ENCODE peak calls at places on chromosomes 13 and 19, in seven cellular contexts. One of them, this sample, is unnamed.

GRCh38 chr13:76992548-76993001 is 694 bp downstream of the CLN5 start:
- DNase-seq in heart left ventricle: no peak
- DNase-seq in naive thymus-derived CD8-positive, alpha-beta T cell: no peak
- DNase-seq in HFFc6: peak
- DNase-seq in naive B cell: no peak
- DNase-seq in NCI-H1105 treated with DMSO at 0.1 percent for 48 hours: peak
- DNase-seq in amniotic stem cell: peak
- DNase-seq in this sample: no peak

GRCh38 chr13:109654341-109655205 is 131.8 kb downstream of the IRS2 start:
- DNase-seq in naive thymus-derived CD8-positive, alpha-beta T cell: no peak
- DNase-seq in amniotic stem cell: no peak
- DNase-seq in heart left ventricle: no peak
- DNase-seq in NCI-H1105 treated with DMSO at 0.1 percent for 48 hours: no peak
- DNase-seq in naive B cell: peak
- DNase-seq in HFFc6: no peak
- DNase-seq in this sample: no peak

GRCh38 chr19:29843180-29844051 is 31.6 kb downstream of the CCNE1 start:
- DNase-seq in NCI-H1105 treated with DMSO at 0.1 percent for 48 hours: no peak
- DNase-seq in naive B cell: peak
- DNase-seq in naive thymus-derived CD8-positive, alpha-beta T cell: no peak
- DNase-seq in amniotic stem cell: no peak
- DNase-seq in HFFc6: no peak
- DNase-seq in heart left ventricle: no peak
- DNase-seq in this sample: no peak

GRCh38 chr19:7926727-7927604 is 1.0 kb upstream of the CTXN1 start:
- DNase-seq in naive thymus-derived CD8-positive, alpha-beta T cell: no peak
- DNase-seq in heart left ventricle: no peak
- DNase-seq in amniotic stem cell: no peak
- DNase-seq in naive B cell: no peak
- DNase-seq in NCI-H1105 treated with DMSO at 0.1 percent for 48 hours: no peak
- DNase-seq in HFFc6: no peak
- DNase-seq in this sample: no peak

GRCh38 chr13:44557986-44558385 is 18.1 kb downstream of the TSC22D1 start:
- DNase-seq in HFFc6: no peak
- DNase-seq in heart left ventricle: no peak
- DNase-seq in NCI-H1105 treated with DMSO at 0.1 percent for 48 hours: no peak
- DNase-seq in amniotic stem cell: no peak
- DNase-seq in naive B cell: no peak
- DNase-seq in naive thymus-derived CD8-positive, alpha-beta T cell: no peak
- DNase-seq in this sample: no peak

GRCh38 chr19:7541828-7542443 is 6.4 kb downstream of the PNPLA6 start:
- DNase-seq in heart left ventricle: no peak
- DNase-seq in HFFc6: no peak
- DNase-seq in naive B cell: no peak
- DNase-seq in NCI-H1105 treated with DMSO at 0.1 percent for 48 hours: no peak
- DNase-seq in naive thymus-derived CD8-positive, alpha-beta T cell: no peak
- DNase-seq in amniotic stem cell: no peak
- DNase-seq in this sample: no peak

GRCh38 chr19:19034204-19034624 is 811 bp downstream of the ARMC6 start:
- DNase-seq in NCI-H1105 treated with DMSO at 0.1 percent for 48 hours: peak
- DNase-seq in heart left ventricle: no peak
- DNase-seq in naive thymus-derived CD8-positive, alpha-beta T cell: peak
- DNase-seq in HFFc6: peak
- DNase-seq in amniotic stem cell: peak
- DNase-seq in naive B cell: peak
- DNase-seq in this sample: peak

GRCh38 chr13:28425796-28426195 is 69.1 kb downstream of the FLT1 start:
- DNase-seq in naive B cell: no peak
- DNase-seq in amniotic stem cell: no peak
- DNase-seq in naive thymus-derived CD8-positive, alpha-beta T cell: no peak
- DNase-seq in heart left ventricle: no peak
- DNase-seq in HFFc6: peak
- DNase-seq in NCI-H1105 treated with DMSO at 0.1 percent for 48 hours: no peak
- DNase-seq in this sample: no peak

GRCh38 chr13:94711561-94712286 is 621 bp downstream of the SOX21 start:
- DNase-seq in naive thymus-derived CD8-positive, alpha-beta T cell: no peak
- DNase-seq in amniotic stem cell: no peak
- DNase-seq in heart left ventricle: no peak
- DNase-seq in HFFc6: no peak
- DNase-seq in NCI-H1105 treated with DMSO at 0.1 percent for 48 hours: no peak
- DNase-seq in naive B cell: no peak
- DNase-seq in this sample: no peak

GRCh38 chr19:47257411-47258169 is 1.3 kb downstream of the CCDC9 start:
- DNase-seq in NCI-H1105 treated with DMSO at 0.1 percent for 48 hours: no peak
- DNase-seq in naive B cell: no peak
- DNase-seq in naive thymus-derived CD8-positive, alpha-beta T cell: no peak
- DNase-seq in HFFc6: no peak
- DNase-seq in amniotic stem cell: peak
- DNase-seq in heart left ventricle: no peak
- DNase-seq in this sample: no peak

GRCh38 chr19:14542721-14543328 is 13.4 kb downstream of the TECR start:
- DNase-seq in naive thymus-derived CD8-positive, alpha-beta T cell: no peak
- DNase-seq in naive B cell: no peak
- DNase-seq in NCI-H1105 treated with DMSO at 0.1 percent for 48 hours: no peak
- DNase-seq in heart left ventricle: no peak
- DNase-seq in HFFc6: peak
- DNase-seq in amniotic stem cell: no peak
- DNase-seq in this sample: no peak

GRCh38 chr13:114100446-114101320 is 31.7 kb downstream of the RASA3 start:
- DNase-seq in HFFc6: no peak
- DNase-seq in NCI-H1105 treated with DMSO at 0.1 percent for 48 hours: no peak
- DNase-seq in naive B cell: no peak
- DNase-seq in amniotic stem cell: no peak
- DNase-seq in naive thymus-derived CD8-positive, alpha-beta T cell: no peak
- DNase-seq in heart left ventricle: peak
- DNase-seq in this sample: peak

GRCh38 chr19:38394488-38394887 is 6.0 kb downstream of the SPRED3 start:
- DNase-seq in naive B cell: no peak
- DNase-seq in NCI-H1105 treated with DMSO at 0.1 percent for 48 hours: peak
- DNase-seq in heart left ventricle: no peak
- DNase-seq in amniotic stem cell: no peak
- DNase-seq in HFFc6: no peak
- DNase-seq in naive thymus-derived CD8-positive, alpha-beta T cell: peak
- DNase-seq in this sample: peak

GRCh38 chr13:101868585-101869469 is 416.4 kb downstream of the ITGBL1 start:
- DNase-seq in naive thymus-derived CD8-positive, alpha-beta T cell: no peak
- DNase-seq in NCI-H1105 treated with DMSO at 0.1 percent for 48 hours: no peak
- DNase-seq in heart left ventricle: no peak
- DNase-seq in HFFc6: no peak
- DNase-seq in amniotic stem cell: no peak
- DNase-seq in naive B cell: no peak
- DNase-seq in this sample: no peak

GRCh38 chr19:4362871-4363545 is 19.6 kb downstream of the MPND start:
- DNase-seq in heart left ventricle: no peak
- DNase-seq in NCI-H1105 treated with DMSO at 0.1 percent for 48 hours: no peak
- DNase-seq in HFFc6: no peak
- DNase-seq in amniotic stem cell: no peak
- DNase-seq in naive B cell: no peak
- DNase-seq in naive thymus-derived CD8-positive, alpha-beta T cell: no peak
- DNase-seq in this sample: no peak

GRCh38 chr13:106276876-106277275 is 258.6 kb downstream of the EFNB2 start:
- DNase-seq in naive thymus-derived CD8-positive, alpha-beta T cell: no peak
- DNase-seq in NCI-H1105 treated with DMSO at 0.1 percent for 48 hours: no peak
- DNase-seq in naive B cell: no peak
- DNase-seq in HFFc6: no peak
- DNase-seq in amniotic stem cell: no peak
- DNase-seq in heart left ventricle: no peak
- DNase-seq in this sample: no peak

GRCh38 chr13:45092668-45093067 is 27.6 kb upstream of the GTF2F2 start:
- DNase-seq in heart left ventricle: no peak
- DNase-seq in amniotic stem cell: no peak
- DNase-seq in naive thymus-derived CD8-positive, alpha-beta T cell: no peak
- DNase-seq in naive B cell: no peak
- DNase-seq in NCI-H1105 treated with DMSO at 0.1 percent for 48 hours: no peak
- DNase-seq in HFFc6: peak
- DNase-seq in this sample: no peak

GRCh38 chr19:47021536-47022139 is 2.0 kb downstream of the NPAS1 start:
- DNase-seq in naive B cell: no peak
- DNase-seq in heart left ventricle: no peak
- DNase-seq in naive thymus-derived CD8-positive, alpha-beta T cell: no peak
- DNase-seq in NCI-H1105 treated with DMSO at 0.1 percent for 48 hours: no peak
- DNase-seq in HFFc6: no peak
- DNase-seq in amniotic stem cell: no peak
- DNase-seq in this sample: no peak

GRCh38 chr19:17183271-17183757 is 31.8 kb upstream of the USE1 start:
- DNase-seq in naive thymus-derived CD8-positive, alpha-beta T cell: no peak
- DNase-seq in heart left ventricle: no peak
- DNase-seq in HFFc6: no peak
- DNase-seq in naive B cell: no peak
- DNase-seq in amniotic stem cell: no peak
- DNase-seq in NCI-H1105 treated with DMSO at 0.1 percent for 48 hours: no peak
- DNase-seq in this sample: peak

GRCh38 chr19:33062902-33063301 is 1.8 kb downstream of the RHPN2 start:
- DNase-seq in heart left ventricle: no peak
- DNase-seq in NCI-H1105 treated with DMSO at 0.1 percent for 48 hours: no peak
- DNase-seq in naive thymus-derived CD8-positive, alpha-beta T cell: no peak
- DNase-seq in HFFc6: no peak
- DNase-seq in naive B cell: no peak
- DNase-seq in amniotic stem cell: no peak
- DNase-seq in this sample: no peak

GRCh38 chr19:28737021-28737525 is 475.9 kb downstream of the UQCRFS1 start:
- DNase-seq in naive thymus-derived CD8-positive, alpha-beta T cell: no peak
- DNase-seq in NCI-H1105 treated with DMSO at 0.1 percent for 48 hours: peak
- DNase-seq in naive B cell: no peak
- DNase-seq in amniotic stem cell: peak
- DNase-seq in heart left ventricle: no peak
- DNase-seq in HFFc6: peak
- DNase-seq in this sample: peak

GRCh38 chr19:43305642-43306041 is 36.3 kb upstream of the PSG9 start:
- DNase-seq in naive B cell: no peak
- DNase-seq in amniotic stem cell: no peak
- DNase-seq in HFFc6: no peak
- DNase-seq in heart left ventricle: no peak
- DNase-seq in NCI-H1105 treated with DMSO at 0.1 percent for 48 hours: no peak
- DNase-seq in naive thymus-derived CD8-positive, alpha-beta T cell: no peak
- DNase-seq in this sample: no peak

GRCh38 chr13:73598021-73598712 is 536.0 kb downstream of the KLF12 start:
- DNase-seq in HFFc6: peak
- DNase-seq in naive B cell: no peak
- DNase-seq in NCI-H1105 treated with DMSO at 0.1 percent for 48 hours: no peak
- DNase-seq in heart left ventricle: no peak
- DNase-seq in naive thymus-derived CD8-positive, alpha-beta T cell: no peak
- DNase-seq in amniotic stem cell: no peak
- DNase-seq in this sample: no peak

GRCh38 chr13:33289966-33290365 is 4.4 kb upstream of the STARD13 start:
- DNase-seq in NCI-H1105 treated with DMSO at 0.1 percent for 48 hours: no peak
- DNase-seq in HFFc6: no peak
- DNase-seq in naive thymus-derived CD8-positive, alpha-beta T cell: no peak
- DNase-seq in heart left ventricle: no peak
- DNase-seq in amniotic stem cell: no peak
- DNase-seq in naive B cell: no peak
- DNase-seq in this sample: no peak

GRCh38 chr19:11168568-11168967 is 13.0 kb upstream of the SPC24 start:
- DNase-seq in NCI-H1105 treated with DMSO at 0.1 percent for 48 hours: no peak
- DNase-seq in naive thymus-derived CD8-positive, alpha-beta T cell: no peak
- DNase-seq in naive B cell: no peak
- DNase-seq in amniotic stem cell: peak
- DNase-seq in heart left ventricle: no peak
- DNase-seq in HFFc6: peak
- DNase-seq in this sample: no peak

GRCh38 chr13:95834134-95834765 is 157.3 kb downstream of the DNAJC3 start:
- DNase-seq in heart left ventricle: peak
- DNase-seq in amniotic stem cell: peak
- DNase-seq in NCI-H1105 treated with DMSO at 0.1 percent for 48 hours: peak
- DNase-seq in naive B cell: peak
- DNase-seq in naive thymus-derived CD8-positive, alpha-beta T cell: peak
- DNase-seq in HFFc6: peak
- DNase-seq in this sample: peak

This sample was measured in GM10248.